ENCODE peak calls at places on chromosomes 2 and 18, in seven cellular contexts. B, V, P, O, A, E and L are unnamed samples. For H3K4me1, the result is how much of the 10 kb centered on the place peaks cover.

GRCh38 chr2:20126040-20126439 is 74.6 kb upstream of the LAPTM4A start:
- DNase-seq in E (no peak), V (no peak), B (no peak), P (no peak), O (no peak), A (no peak), L (no peak)

GRCh38 chr18:56028514-56028913 is 440.5 kb upstream of the TCF4 start:
- DNase-seq in A (no peak), V (peak), E (no peak), B (no peak), P (no peak), O (no peak), L (no peak)

GRCh38 chr2:191746809-191747208 is 68.9 kb downstream of the NABP1 start:
- DNase-seq in V (peak), B (no peak), O (no peak), A (no peak), P (no peak), E (no peak), L (no peak)

GRCh38 chr2:7497223-7497622 is 580.0 kb downstream of the RNF144A start:
- DNase-seq in E (no peak), A (no peak), V (no peak), O (no peak), B (no peak), P (no peak), L (no peak)

GRCh38 chr2:31967790-31968189 is 43.0 kb downstream of the MEMO1 start:
- DNase-seq in A (no peak), E (no peak), V (no peak), O (no peak), P (no peak), B (no peak), L (no peak)

GRCh38 chr18:62850619-62851306 is 135.4 kb downstream of the PHLPP1 start:
- DNase-seq in O (no peak), P (peak), E (no peak), V (no peak), B (no peak), A (no peak), L (no peak)

GRCh38 chr2:124380350-124380749 is 355.3 kb downstream of the CNTNAP5 start:
- DNase-seq in A (no peak), V (no peak), O (no peak), B (no peak), E (no peak), P (no peak), L (no peak)

GRCh38 chr2:86037141-86037794 is 68.4 kb downstream of the POLR1A start:
- DNase-seq in B (peak), O (peak), A (no peak), P (no peak), E (peak), V (peak), L (peak)

GRCh38 chr18:50582500-50582899 is 22.6 kb downstream of the MAPK4 start:
- DNase-seq in B (no peak), P (no peak), A (no peak), O (no peak), V (no peak), E (no peak), L (no peak)

GRCh38 chr18:50590625-50591024 is 30.7 kb downstream of the MAPK4 start:
- DNase-seq in B (no peak), E (no peak), O (no peak), A (no peak), P (no peak), V (no peak), L (no peak)

GRCh38 chr18:50581517-50581916 is 21.6 kb downstream of the MAPK4 start:
- DNase-seq in B (no peak), E (no peak), A (no peak), V (no peak), P (no peak), O (no peak), L (no peak)

GRCh38 chr18:50586710-50587109 is 26.8 kb downstream of the MAPK4 start:
- DNase-seq in V (no peak), A (no peak), E (no peak), O (no peak), P (peak), B (no peak), L (no peak)
- TF ChIP-seq CTCF in V (peak), A (peak), E (peak), O (peak), P (no peak), B (peak), L (no peak)

GRCh38 chr2:144459937-144460336 is 60.0 kb downstream of the ZEB2 start:
- DNase-seq in V (no peak), O (no peak), E (no peak), B (no peak), P (no peak), A (no peak), L (no peak)

GRCh38 chr2:144462266-144462665 is 57.7 kb downstream of the ZEB2 start:
- DNase-seq in V (no peak), B (no peak), E (no peak), A (no peak), P (no peak), O (no peak), L (no peak)

GRCh38 chr2:144464730-144465129 is 55.2 kb downstream of the ZEB2 start:
- DNase-seq in O (no peak), B (no peak), V (no peak), E (no peak), P (no peak), A (no peak), L (no peak)

GRCh38 chr2:144458536-144458935 is 61.4 kb downstream of the ZEB2 start:
- DNase-seq in B (no peak), A (no peak), P (no peak), E (no peak), O (no peak), V (no peak), L (no peak)

DNA sequence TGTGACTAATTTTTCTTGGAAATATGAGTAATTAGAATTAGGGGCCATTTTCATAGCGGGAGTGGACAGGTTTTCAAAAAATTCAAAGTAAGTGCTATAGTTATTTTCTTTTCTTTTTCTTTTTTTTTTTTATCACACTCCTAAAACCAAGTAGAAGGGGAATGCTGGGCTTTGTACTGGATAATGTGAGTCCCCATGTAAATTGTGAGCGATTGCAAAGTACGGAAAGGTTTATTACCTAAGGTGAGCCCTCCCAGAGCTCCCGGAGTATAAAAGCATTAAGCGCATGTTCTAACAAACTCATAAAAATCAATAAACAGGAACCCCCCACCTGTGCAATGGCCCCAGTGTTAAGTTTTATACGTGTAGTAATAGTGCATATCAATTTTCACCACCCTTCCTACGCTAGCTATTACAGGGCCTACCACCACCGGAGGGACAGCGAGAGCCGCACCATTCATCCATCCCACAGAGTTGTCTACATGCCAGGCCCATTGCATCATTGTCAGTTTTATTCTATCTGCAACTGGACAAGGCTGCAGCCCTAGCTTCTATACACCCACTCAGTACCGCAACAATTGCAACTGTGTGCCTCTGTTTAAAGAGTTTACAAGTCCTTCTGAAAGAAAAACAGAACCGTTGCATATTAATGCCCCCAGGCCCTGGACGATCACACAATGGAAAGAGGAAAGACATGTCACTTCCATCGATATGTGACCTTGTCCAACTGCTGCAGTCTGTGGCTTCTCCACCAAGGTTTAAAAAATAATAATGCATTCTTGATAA is 58.7 kb downstream of the ZEB2 start:
- DNase-seq in V (peak), A (no peak), O (no peak), E (no peak), B (no peak), P (no peak), L (no peak)
- H3K4me1 ChIP-seq in V (under half), A (under half), O (half or more), E (under half), B (under half), P (under half), L (under half)

GRCh38 chr2:195404650-195405049 is 252.4 kb upstream of the SLC39A10 start:
- DNase-seq in V (no peak), A (no peak), E (no peak), B (peak), P (no peak), O (no peak), L (no peak)
- TF ChIP-seq CTCF in V (no peak), A (peak), E (peak), B (peak), P (no peak), O (no peak), L (peak)

GRCh38 chr18:9928646-9929259 is 14.9 kb downstream of the VAPA start:
- DNase-seq in V (peak), O (no peak), B (no peak), E (no peak), A (no peak), P (no peak), L (no peak)

GRCh38 chr18:9926223-9926894 is 12.5 kb downstream of the VAPA start:
- DNase-seq in P (no peak), E (no peak), V (no peak), A (no peak), O (no peak), B (no peak), L (no peak)

GRCh38 chr18:9926977-9927376 is 13.2 kb downstream of the VAPA start:
- DNase-seq in A (no peak), V (no peak), E (no peak), P (no peak), O (no peak), B (no peak), L (no peak)

GRCh38 chr18:9925795-9926194 is 12.0 kb downstream of the VAPA start:
- DNase-seq in E (no peak), B (no peak), P (no peak), O (no peak), A (no peak), V (no peak), L (no peak)

GRCh38 chr18:9927392-9928063 is 13.7 kb downstream of the VAPA start:
- DNase-seq in V (no peak), E (no peak), B (no peak), A (no peak), P (no peak), O (no peak), L (no peak)
- H3K4me1 ChIP-seq in V (under half), E (under half), B (under half), A (under half), P (under half), O (half or more), L (half or more)

GRCh38 chr2:114729025-114729424 is 286.6 kb downstream of the DPP10 start:
- DNase-seq in O (no peak), E (no peak), V (no peak), P (no peak), B (no peak), A (no peak), L (no peak)
- TF ChIP-seq CTCF in O (peak), E (no peak), V (no peak), P (no peak), B (peak), A (peak), L (peak)

DNA sequence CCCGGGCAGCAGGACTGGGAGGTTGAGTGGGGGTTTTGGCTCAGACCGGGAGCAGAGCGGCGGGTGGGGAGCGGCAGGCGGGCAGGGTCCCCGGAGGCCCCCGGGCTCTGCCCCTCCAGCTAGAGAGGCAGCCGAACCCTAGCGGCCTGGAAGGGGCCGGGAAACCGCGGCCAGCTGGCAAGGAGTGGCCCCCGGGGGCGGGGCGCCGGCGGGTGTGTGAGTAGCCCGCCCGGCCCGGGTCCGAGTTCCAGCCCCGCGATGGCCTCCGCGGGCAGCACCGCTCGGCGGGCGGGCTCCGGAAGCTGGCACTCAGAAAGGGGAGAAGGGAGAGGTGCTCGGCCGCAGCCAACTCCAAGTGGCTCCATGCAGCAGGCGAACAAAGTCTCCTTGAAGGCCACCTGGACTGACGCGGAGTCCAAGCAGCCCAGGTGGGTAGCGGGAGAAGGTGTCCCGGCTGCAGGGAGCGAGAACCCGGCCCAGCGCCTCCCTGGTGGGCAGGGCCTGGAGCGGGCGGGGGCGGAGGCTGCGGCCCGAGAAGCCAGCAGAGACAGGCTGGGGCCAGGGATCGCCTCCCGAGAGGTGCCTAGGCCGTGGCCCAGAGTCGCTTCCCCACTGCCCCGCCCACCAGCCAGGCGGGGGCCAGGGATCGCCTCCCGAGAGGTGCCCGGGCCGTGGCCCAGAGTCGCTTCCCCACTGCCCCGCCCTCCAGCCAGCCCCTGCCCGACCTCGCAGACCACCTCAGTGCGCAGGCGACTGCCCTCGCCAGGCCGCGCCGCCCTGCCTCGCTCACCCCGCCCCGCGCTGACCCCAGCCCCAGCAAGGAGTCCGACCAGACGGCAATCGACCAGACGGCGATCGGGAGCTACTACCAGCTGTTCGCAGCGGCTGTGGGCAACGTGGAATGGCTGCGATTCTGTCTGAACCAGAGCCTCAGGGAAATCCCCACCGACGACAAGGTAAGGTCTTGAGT is at the start of gene ANKRD53:
- DNase-seq in B (no peak), V (peak), A (no peak), P (no peak), O (peak), E (peak), L (peak)
- H3K4me1 ChIP-seq in B (under half), V (under half), A (under half), P (under half), O (under half), E (under half), L (under half)